ENCODE peak calls at places on chromosomes 2 and 18, in five cellular contexts. Y is K562, W is GM12892, N is GM12878, H is HepG2. J is an unnamed sample.
A peak's percentile ranks its signal among the peaks of the same experiment; 100 is the strongest.

GRCh38 chr2:39902103-39902502 is 123.0 kb upstream of the THUMPD2 start:
- DNase-seq in Y (no peak), W (no peak), N (no peak), H (no peak), J (no peak)

GRCh38 chr2:20590704-20591515 is 60.0 kb downstream of the HS1BP3 start:
- DNase-seq in Y (no peak), W (no peak), N (no peak), H (no peak), J (no peak)

GRCh38 chr2:158079672-158080071 is 22.0 kb upstream of the UPP2 start:
- DNase-seq in Y (no peak), W (no peak), N (no peak), H (peak; percentile 98), J (no peak)

GRCh38 chr2:232643813-232644347 is 10.5 kb downstream of the EFHD1 start:
- DNase-seq in Y (no peak), W (no peak), N (no peak), H (no peak), J (no peak)

GRCh38 chr2:162840598-162841246 is 2.2 kb upstream of the KCNH7 start:
- DNase-seq in Y (peak; percentile 28), W (no peak), N (peak; percentile 4), H (peak; percentile 70), J (peak; percentile 11)

GRCh38 chr2:109533823-109534222 is 79.9 kb downstream of the SEPTIN10 start:
- DNase-seq in Y (no peak), W (no peak), N (no peak), H (no peak), J (no peak)

GRCh38 chr2:232418466-232419244 is 12.0 kb downstream of the ALPG start:
- DNase-seq in Y (peak; percentile 60), W (no peak), N (no peak), H (no peak), J (no peak)

GRCh38 chr2:3651686-3652516 is 6.1 kb upstream of the ALLC start:
- DNase-seq in Y (no peak), W (peak; percentile 83), N (peak; percentile 60), H (peak; percentile 92), J (peak; percentile 95)

GRCh38 chr2:213934560-213934959 is 476.3 kb upstream of the VWC2L start:
- DNase-seq in Y (no peak), W (no peak), N (peak; percentile 11), H (peak; percentile 44), J (peak; percentile 17)

GRCh38 chr2:157304811-157305712 is 20.6 kb downstream of the ERMN start:
- DNase-seq in Y (no peak), W (no peak), N (no peak), H (no peak), J (no peak)

GRCh38 chr2:56474412-56475158 is 290.8 kb downstream of the CCDC85A start:
- DNase-seq in Y (no peak), W (no peak), N (no peak), H (no peak), J (no peak)

GRCh38 chr18:478679-479078 is 21.8 kb downstream of the COLEC12 start:
- DNase-seq in Y (no peak), W (no peak), N (no peak), H (no peak), J (no peak)

GRCh38 chr2:240211096-240211495 is 70.6 kb upstream of the OTOS start:
- DNase-seq in Y (no peak), W (no peak), N (no peak), H (no peak), J (no peak)

GRCh38 chr18:56982756-56983155 is 164.1 kb upstream of the BOD1L2 start:
- DNase-seq in Y (no peak), W (no peak), N (no peak), H (no peak), J (no peak)

GRCh38 chr2:42010743-42011298 is 37.0 kb upstream of the PKDCC start:
- DNase-seq in Y (no peak), W (no peak), N (no peak), H (no peak), J (no peak)

GRCh38 chr2:146003337-146003736 is 1483.4 kb upstream of the ZEB2 start:
- DNase-seq in Y (no peak), W (no peak), N (no peak), H (no peak), J (no peak)

GRCh38 chr2:132581917-132582316 is 88.1 kb downstream of the LYPD1 start:
- DNase-seq in Y (no peak), W (no peak), N (no peak), H (no peak), J (no peak)

GRCh38 chr18:10525563-10526210 is at the start of gene NAPG:
- DNase-seq in Y (peak; percentile 99), W (peak; percentile 89), N (peak; percentile 82), H (peak; percentile 81), J (peak; percentile 86)
- TF ChIP-seq POLR2A in Y (peak; percentile 84), W (peak; percentile 73), N (peak; percentile 88), H (peak; percentile 63), J (peak; percentile 55)

GRCh38 chr18:27860701-27861107 is 316.2 kb downstream of the CDH2 start:
- DNase-seq in Y (no peak), W (no peak), N (peak; percentile 9), H (peak; percentile 30), J (no peak)
- TF ChIP-seq TAF1 in Y (no peak), W (no peak), N (no peak), H (no peak), J (no peak)

DNA sequence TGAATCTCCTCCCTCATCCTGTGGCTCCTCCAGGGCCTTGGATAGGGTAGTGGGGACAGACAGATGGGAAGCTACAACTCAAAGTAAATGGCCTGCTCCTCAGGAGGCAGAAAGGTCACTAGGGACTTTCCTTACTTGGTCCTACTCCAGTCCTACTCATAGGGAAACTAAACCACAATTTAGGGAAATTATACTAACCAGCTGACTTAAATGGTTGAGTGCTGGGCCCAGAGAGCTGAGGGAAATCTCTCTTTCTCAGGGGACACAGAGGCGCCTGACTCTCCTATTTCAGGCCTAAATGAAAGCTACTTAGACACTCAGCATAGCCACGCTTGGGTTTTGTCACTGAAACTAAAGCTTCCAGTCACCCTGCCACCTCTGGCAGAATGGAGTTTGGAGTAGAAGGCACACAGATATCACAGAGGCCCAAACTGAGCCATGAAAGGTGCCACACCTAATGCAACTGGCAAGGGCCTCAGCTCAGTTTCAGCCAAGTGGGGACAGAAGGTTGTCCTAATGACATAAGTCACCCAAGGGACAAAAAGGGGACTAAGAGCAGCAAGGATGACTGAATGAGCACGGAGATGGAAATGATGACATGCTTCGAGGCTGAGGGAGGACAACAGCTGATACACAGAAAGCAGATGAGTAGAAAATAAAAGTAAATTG is 24.0 kb downstream of the CERKL start:
- DNase-seq in Y (no peak), W (no peak), N (peak; percentile 23), H (no peak), J (no peak)
- TF ChIP-seq POLR2A in Y (no peak), W (no peak), N (no peak), H (no peak), J (no peak)

GRCh38 chr18:45322343-45322742 is 292.9 kb upstream of the SLC14A2 start:
- DNase-seq in Y (no peak), W (no peak), N (no peak), H (no peak), J (no peak)

GRCh38 chr18:45320724-45321123 is 294.6 kb upstream of the SLC14A2 start:
- DNase-seq in Y (no peak), W (no peak), N (no peak), H (no peak), J (no peak)

GRCh38 chr18:45324081-45324480 is 291.2 kb upstream of the SLC14A2 start:
- DNase-seq in Y (no peak), W (no peak), N (no peak), H (no peak), J (no peak)

GRCh38 chr18:45324489-45325111 is 290.7 kb upstream of the SLC14A2 start:
- DNase-seq in Y (no peak), W (no peak), N (no peak), H (no peak), J (no peak)

DNA sequence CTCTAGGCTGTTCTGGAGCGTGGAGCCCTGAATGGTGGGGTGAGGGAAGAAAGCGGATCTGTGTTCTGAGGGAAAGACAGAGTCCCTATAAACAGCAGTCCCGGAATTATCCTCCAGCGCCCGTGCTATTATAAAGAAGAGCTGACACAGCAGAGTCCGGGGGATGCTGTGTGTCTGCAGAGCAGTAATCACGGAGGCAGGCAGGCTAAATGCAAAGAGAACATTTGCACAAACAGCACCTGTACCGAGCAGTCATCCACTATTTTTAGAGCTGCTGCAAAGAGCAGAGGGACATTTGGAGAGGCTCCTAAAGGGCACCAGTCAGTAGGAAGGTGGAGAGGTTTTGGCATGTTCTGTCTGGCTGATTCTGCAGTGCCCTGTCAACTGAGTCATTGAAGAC is 293.8 kb upstream of the SLC14A2 start:
- DNase-seq in Y (no peak), W (no peak), N (no peak), H (no peak), J (no peak)
- TF ChIP-seq TAF1 in Y (no peak), W (no peak), N (no peak), H (no peak), J (no peak)

DNA sequence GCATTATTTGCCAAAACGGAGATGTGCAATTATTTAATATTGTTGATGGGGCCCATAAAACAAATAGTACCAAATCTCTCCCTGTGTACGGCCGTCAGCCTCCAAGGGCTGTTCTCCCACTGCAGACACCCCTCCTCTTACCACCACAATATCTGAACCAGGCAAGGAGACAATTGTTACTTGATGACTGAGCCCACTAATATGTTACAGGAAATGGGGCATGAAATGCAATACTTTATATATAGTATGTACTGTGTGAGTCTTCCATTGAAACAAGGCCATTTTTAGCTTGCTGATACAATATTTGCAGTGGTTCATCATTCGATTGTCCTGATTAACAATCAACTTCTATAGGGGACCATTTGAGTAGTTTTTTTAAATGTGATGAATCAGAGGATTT is 307.3 kb downstream of the GBX2 start:
- DNase-seq in Y (no peak), W (no peak), N (no peak), H (no peak), J (no peak)
- TF ChIP-seq POLR2A in Y (no peak), W (no peak), N (no peak), H (no peak), J (no peak)

GRCh38 chr2:86107031-86107430 is 996 bp downstream of the PTCD3 start:
- DNase-seq in Y (no peak), W (no peak), N (no peak), H (no peak), J (no peak)
- TF ChIP-seq TAF1 in Y (no peak), W (no peak), N (no peak), H (no peak), J (no peak)

DNA sequence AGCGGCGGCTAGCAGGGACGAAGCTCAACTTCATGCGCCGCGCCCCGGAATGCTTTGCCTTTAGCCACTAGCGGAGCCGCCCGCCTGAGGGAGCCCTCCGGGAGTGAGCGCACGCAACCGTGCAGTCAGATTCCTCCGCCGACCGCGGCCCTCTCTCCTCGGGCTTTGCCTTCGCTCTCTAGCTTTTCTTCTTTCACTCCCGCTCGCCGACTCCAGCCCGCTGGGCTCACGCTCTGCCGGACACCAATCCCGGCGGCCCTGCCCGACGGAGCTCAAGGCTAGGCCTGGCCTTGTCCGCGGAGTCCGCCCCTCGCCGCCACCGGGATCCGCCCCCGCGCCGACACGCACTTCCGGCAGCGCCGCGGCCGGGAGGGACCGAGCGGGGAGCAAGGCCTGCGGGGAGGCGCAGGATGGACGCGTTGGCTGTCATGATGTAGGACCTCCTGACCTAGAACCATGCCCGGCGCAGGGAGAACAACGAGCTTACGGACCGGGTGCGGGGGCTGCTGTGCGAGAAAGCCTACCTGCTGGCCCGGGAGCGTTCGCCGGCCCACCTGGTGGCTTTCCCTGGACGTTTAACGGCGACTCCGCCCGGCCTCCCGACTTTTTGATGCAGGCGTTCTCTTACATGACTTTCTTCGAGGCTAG is 40.8 kb upstream of the AKAIN1 start:
- DNase-seq in Y (peak; percentile 89), W (peak; percentile 56), N (peak; percentile 51), H (peak; percentile 82), J (peak; percentile 63)
- TF ChIP-seq POLR2A in Y (peak; percentile 95), W (peak; percentile 86), N (peak; percentile 97), H (peak; percentile 61), J (peak; percentile 76)

J was measured in GM12891.